ENCODE peak calls at places on chromosomes 2 and 18, in nine cellular contexts. J is cardiac muscle cell, C is OCI-LY7, P is GM12878, G is caudate nucleus, N is mesendoderm, B is breast epithelium, O is foreskin keratinocyte, Q is psoas muscle. L is an unnamed sample.

GRCh38 chr2:23410596-23410995 is 25.6 kb downstream of the KLHL29 start:
- DNase-seq in J (no peak), C (no peak), P (no peak), G (no peak), N (no peak), B (no peak), O (no peak), Q (no peak), L (no peak)

GRCh38 chr2:232339121-232340081 is 39.1 kb upstream of the ALPP start:
- DNase-seq in J (no peak), C (no peak), P (no peak), G (no peak), N (peak; percentile 38), B (no peak), O (no peak), Q (no peak), L (no peak)

GRCh38 chr2:210917465-210917864 is 361.1 kb downstream of the CPS1 start:
- DNase-seq in J (no peak), C (no peak), P (no peak), G (no peak), N (no peak), B (no peak), O (no peak), Q (no peak), L (no peak)

GRCh38 chr2:54194761-54195750 is 61.0 kb downstream of the TSPYL6 start:
- DNase-seq in J (no peak), C (no peak), P (no peak), G (no peak), N (no peak), B (no peak), O (no peak), Q (no peak), L (no peak)

GRCh38 chr2:30510409-30510808 is 63.4 kb downstream of the LCLAT1 start:
- DNase-seq in J (no peak), C (no peak), P (no peak), G (no peak), N (no peak), B (no peak), O (no peak), Q (no peak), L (no peak)

GRCh38 chr18:32271649-32272324 is 81.9 kb downstream of the MEP1B start:
- DNase-seq in J (peak; percentile 56), C (peak; percentile 14), P (no peak), G (no peak), N (peak; percentile 72), B (no peak), O (peak; percentile 10), Q (no peak), L (no peak)

GRCh38 chr2:85933753-85934594 is 45.2 kb upstream of the ST3GAL5 start:
- DNase-seq in J (no peak), C (no peak), P (no peak), G (no peak), N (peak; percentile 80), B (no peak), O (peak; percentile 73), Q (no peak), L (no peak)

GRCh38 chr2:105595536-105595935 is 149.2 kb upstream of the NCK2 start:
- DNase-seq in J (no peak), C (no peak), P (no peak), G (no peak), N (peak; percentile 41), B (no peak), O (peak; percentile 19), Q (no peak), L (no peak)

DNA sequence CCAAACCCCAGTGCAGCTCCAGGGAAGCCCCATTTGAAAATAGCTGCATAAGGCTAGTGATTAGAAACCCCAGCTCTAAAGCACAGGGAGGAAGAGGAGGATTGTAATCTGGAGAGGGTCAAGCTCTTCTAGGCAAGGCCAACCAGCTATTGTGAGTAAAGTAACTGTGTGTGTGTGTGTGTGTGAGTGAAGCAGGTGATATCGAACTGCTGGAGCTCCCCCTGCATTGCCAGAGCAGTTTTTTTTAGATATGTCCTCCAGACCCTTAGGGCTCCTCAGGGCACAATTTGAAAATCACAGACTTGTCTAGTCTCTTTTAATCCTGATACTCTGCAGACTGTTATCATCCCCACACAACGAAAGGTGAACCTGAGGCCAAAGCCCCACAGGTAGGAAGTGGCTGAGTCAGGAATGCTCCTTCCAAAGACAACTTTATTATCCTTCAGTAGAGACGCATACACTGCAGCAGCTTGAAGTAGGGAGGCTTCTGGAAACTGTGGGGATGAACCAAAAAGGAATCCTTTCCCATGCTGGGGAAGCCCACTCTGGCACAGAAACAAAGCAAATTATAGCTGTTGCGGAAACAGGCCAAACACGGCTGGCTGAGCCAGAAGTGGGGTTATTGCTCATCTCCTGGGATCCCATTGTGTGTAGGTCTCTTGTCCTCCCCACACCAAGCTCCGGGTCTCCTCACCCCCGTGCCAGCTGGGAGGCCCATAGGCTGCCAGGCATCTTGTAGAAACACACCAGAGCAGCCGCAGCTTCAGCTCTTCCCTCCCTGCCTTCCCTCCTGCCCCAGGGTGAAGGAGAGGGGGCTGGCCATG is 177.2 kb upstream of the NABP1 start:
- DNase-seq in J (peak; percentile 28), C (no peak), P (no peak), G (no peak), N (peak; percentile 41), B (no peak), O (no peak), Q (no peak), L (no peak)
- H3K27ac ChIP-seq in J (peak overlapping the region; percentile 42), C (no peak overlapping the region), P (no peak overlapping the region), G (no peak overlapping the region), N (no peak overlapping the region), B (peak overlapping the region; percentile 76), O (no peak overlapping the region), Q (no peak overlapping the region), L (no peak overlapping the region)

GRCh38 chr2:220226076-220226475 is 598.6 kb downstream of the SLC4A3 start:
- DNase-seq in J (no peak), C (no peak), P (no peak), G (no peak), N (no peak), B (no peak), O (no peak), Q (no peak), L (no peak)
- H3K27ac ChIP-seq in J (no peak overlapping the region), C (no peak overlapping the region), P (no peak overlapping the region), G (no peak overlapping the region), N (no peak overlapping the region), B (no peak overlapping the region), O (peak overlapping the region; percentile 51), Q (no peak overlapping the region), L (no peak overlapping the region)

DNA sequence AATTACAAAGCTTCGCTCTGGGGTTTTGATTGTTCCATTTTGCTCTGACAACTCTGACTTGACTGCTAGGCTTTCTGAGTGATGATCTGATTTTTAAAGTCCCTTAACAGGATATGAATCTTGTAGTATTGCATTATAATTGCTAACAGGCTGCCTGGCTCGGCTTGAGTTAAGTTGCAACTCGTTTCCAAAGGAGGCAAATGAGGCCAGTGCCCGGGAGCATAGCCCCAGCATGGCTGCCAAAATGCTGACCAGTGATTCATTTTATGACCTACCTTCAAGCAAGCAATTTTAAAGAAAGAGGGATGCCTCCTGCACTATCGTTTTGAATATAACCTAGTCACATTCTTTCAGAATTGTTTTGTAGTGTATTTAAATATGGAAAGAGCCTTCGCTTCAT is 135.4 kb downstream of the COL6A3 start:
- DNase-seq in J (no peak), C (no peak), P (no peak), G (no peak), N (no peak), B (no peak), O (no peak), Q (peak; percentile 82), L (no peak)
- H3K27ac ChIP-seq in J (no peak overlapping the region), C (no peak overlapping the region), P (no peak overlapping the region), G (no peak overlapping the region), N (no peak overlapping the region), B (peak overlapping the region; percentile 39), O (no peak overlapping the region), Q (peak overlapping the region; percentile 76), L (no peak overlapping the region)

GRCh38 chr2:43346619-43347018 is 120.2 kb upstream of the ZFP36L2 start:
- DNase-seq in J (no peak), C (no peak), P (no peak), G (no peak), N (no peak), B (no peak), O (no peak), Q (no peak), L (no peak)

GRCh38 chr2:43343573-43344304 is 117.3 kb upstream of the ZFP36L2 start:
- DNase-seq in J (peak; percentile 41), C (no peak), P (no peak), G (no peak), N (peak; percentile 26), B (peak; percentile 85), O (peak; percentile 30), Q (peak; percentile 66), L (peak; percentile 15)

GRCh38 chr2:43344911-43345373 is 118.5 kb upstream of the ZFP36L2 start:
- DNase-seq in J (no peak), C (no peak), P (no peak), G (no peak), N (peak; percentile 37), B (no peak), O (no peak), Q (no peak), L (no peak)

GRCh38 chr2:43345872-43346271 is 119.5 kb upstream of the ZFP36L2 start:
- DNase-seq in J (no peak), C (no peak), P (no peak), G (no peak), N (no peak), B (no peak), O (no peak), Q (no peak), L (no peak)

GRCh38 chr2:43345391-43345813 is 119.0 kb upstream of the ZFP36L2 start:
- DNase-seq in J (peak; percentile 14), C (no peak), P (no peak), G (no peak), N (peak; percentile 56), B (peak; percentile 76), O (no peak), Q (peak; percentile 82), L (no peak)
- H3K27ac ChIP-seq in J (peak overlapping the region; percentile 85), C (no peak overlapping the region), P (no peak overlapping the region), G (peak overlapping the region; percentile 18), N (no peak overlapping the region), B (peak overlapping the region; percentile 85), O (no peak overlapping the region), Q (peak overlapping the region; percentile 88), L (no peak overlapping the region)

L was measured in substantia nigra.